ENCODE peak calls at places on chromosomes 3 and 15, in six cellular contexts. M is MM.1S, R is CD14-positive monocyte, U is Calu3, J is caudate nucleus, W is sciatic nerve. A is an unnamed sample.

GRCh38 chr3:52210550-52211046 is 12.6 kb downstream of the ALAS1 start:
- DNase-seq in M (no peak), R (peak; percentile 75), U (no peak), J (no peak), W (no peak), A (no peak)

GRCh38 chr3:46950177-46950576 is 26.4 kb downstream of the CCDC12 start:
- DNase-seq in M (no peak), R (peak; percentile 42), U (no peak), J (no peak), W (no peak), A (no peak)

GRCh38 chr3:183158552-183159006 is 4.0 kb downstream of the LAMP3 start:
- DNase-seq in M (peak; percentile 36), R (no peak), U (no peak), J (no peak), W (no peak), A (peak; percentile 48)

GRCh38 chr3:105842943-105843342 is 25.9 kb downstream of the CBLB start:
- DNase-seq in M (no peak), R (no peak), U (no peak), J (no peak), W (no peak), A (no peak)

GRCh38 chr15:71806452-71806931 is 3.9 kb upstream of the NR2E3 start:
- DNase-seq in M (no peak), R (no peak), U (no peak), J (no peak), W (no peak), A (no peak)

GRCh38 chr3:171862993-171863521 is 19.9 kb downstream of the TMEM212 start:
- DNase-seq in M (no peak), R (no peak), U (no peak), J (no peak), W (no peak), A (no peak)

GRCh38 chr15:61118885-61119284 is 110.2 kb downstream of the RORA start:
- DNase-seq in M (no peak), R (no peak), U (no peak), J (no peak), W (no peak), A (no peak)

GRCh38 chr15:70200511-70200991 is 102.8 kb upstream of the TLE3 start:
- DNase-seq in M (no peak), R (no peak), U (no peak), J (no peak), W (no peak), A (no peak)

GRCh38 chr3:52313774-52314188 is 2.3 kb upstream of the DNAH1 start:
- DNase-seq in M (peak; percentile 76), R (peak; percentile 92), U (peak; percentile 56), J (no peak), W (no peak), A (peak; percentile 68)